ENCODE peak calls at places on chromosome 6, in four cellular contexts. One of them, this sample, is unnamed.

GRCh38 chr6:353642-354614 is 37.6 kb upstream of the IRF4 start:
- DNase-seq in globus pallidus: no peak
- DNase-seq in stimulated activated CD4-positive, alpha-beta T cell treated with anti-CD3 and anti-CD28 coated beads, TNF-alpha, amount 100 ng/mL, for 4 hours: no peak
- DNase-seq in psoas muscle: no peak
- DNase-seq in this sample: no peak

GRCh38 chr6:42403415-42403814 is 48.3 kb downstream of the TRERF1 start:
- DNase-seq in stimulated activated CD4-positive, alpha-beta T cell treated with anti-CD3 and anti-CD28 coated beads, TNF-alpha, amount 100 ng/mL, for 4 hours: no peak
- DNase-seq in globus pallidus: no peak
- DNase-seq in psoas muscle: no peak
- DNase-seq in this sample: no peak

GRCh38 chr6:97401533-97401932 is 118.5 kb upstream of the MMS22L start:
- DNase-seq in stimulated activated CD4-positive, alpha-beta T cell treated with anti-CD3 and anti-CD28 coated beads, TNF-alpha, amount 100 ng/mL, for 4 hours: no peak
- DNase-seq in globus pallidus: no peak
- DNase-seq in psoas muscle: no peak
- DNase-seq in this sample: no peak

GRCh38 chr6:137013738-137014602 is 30.8 kb downstream of the IL20RA start:
- DNase-seq in globus pallidus: no peak
- DNase-seq in psoas muscle: no peak
- DNase-seq in stimulated activated CD4-positive, alpha-beta T cell treated with anti-CD3 and anti-CD28 coated beads, TNF-alpha, amount 100 ng/mL, for 4 hours: no peak
- DNase-seq in this sample: no peak

GRCh38 chr6:44115866-44116265 is 11.4 kb downstream of the MRPL14 start:
- DNase-seq in psoas muscle: no peak
- DNase-seq in globus pallidus: no peak
- DNase-seq in stimulated activated CD4-positive, alpha-beta T cell treated with anti-CD3 and anti-CD28 coated beads, TNF-alpha, amount 100 ng/mL, for 4 hours: no peak
- DNase-seq in this sample: no peak

GRCh38 chr6:160358225-160359119 is 10.3 kb downstream of the SLC22A3 start:
- DNase-seq in stimulated activated CD4-positive, alpha-beta T cell treated with anti-CD3 and anti-CD28 coated beads, TNF-alpha, amount 100 ng/mL, for 4 hours: no peak
- DNase-seq in psoas muscle: no peak
- DNase-seq in globus pallidus: no peak
- DNase-seq in this sample: no peak

GRCh38 chr6:108748063-108748462 is 100.2 kb upstream of the ARMC2 start:
- DNase-seq in globus pallidus: no peak
- DNase-seq in psoas muscle: no peak
- DNase-seq in stimulated activated CD4-positive, alpha-beta T cell treated with anti-CD3 and anti-CD28 coated beads, TNF-alpha, amount 100 ng/mL, for 4 hours: no peak
- DNase-seq in this sample: no peak

GRCh38 chr6:11053307-11053706 is 9.2 kb upstream of the ELOVL2 start:
- DNase-seq in stimulated activated CD4-positive, alpha-beta T cell treated with anti-CD3 and anti-CD28 coated beads, TNF-alpha, amount 100 ng/mL, for 4 hours: no peak
- DNase-seq in psoas muscle: no peak
- DNase-seq in globus pallidus: no peak
- DNase-seq in this sample: no peak

GRCh38 chr6:109059591-109060021 is 35.0 kb downstream of the SESN1 start:
- DNase-seq in psoas muscle: no peak
- DNase-seq in globus pallidus: no peak
- DNase-seq in stimulated activated CD4-positive, alpha-beta T cell treated with anti-CD3 and anti-CD28 coated beads, TNF-alpha, amount 100 ng/mL, for 4 hours: no peak
- DNase-seq in this sample: no peak

GRCh38 chr6:159151266-159151855 is 17.8 kb upstream of the FNDC1 start:
- DNase-seq in psoas muscle: peak
- DNase-seq in stimulated activated CD4-positive, alpha-beta T cell treated with anti-CD3 and anti-CD28 coated beads, TNF-alpha, amount 100 ng/mL, for 4 hours: no peak
- DNase-seq in globus pallidus: peak
- DNase-seq in this sample: no peak

GRCh38 chr6:122347251-122347650 is 52.2 kb upstream of the HSF2 start:
- DNase-seq in psoas muscle: no peak
- DNase-seq in stimulated activated CD4-positive, alpha-beta T cell treated with anti-CD3 and anti-CD28 coated beads, TNF-alpha, amount 100 ng/mL, for 4 hours: no peak
- DNase-seq in globus pallidus: no peak
- DNase-seq in this sample: no peak

GRCh38 chr6:87916446-87916845 is 131.2 kb upstream of the SPACA1 start:
- DNase-seq in globus pallidus: no peak
- DNase-seq in stimulated activated CD4-positive, alpha-beta T cell treated with anti-CD3 and anti-CD28 coated beads, TNF-alpha, amount 100 ng/mL, for 4 hours: no peak
- DNase-seq in psoas muscle: no peak
- DNase-seq in this sample: no peak